ENCODE peak calls at places on chromosomes 1 and 21, in eight cellular contexts. L is ELF-1; I is activated CD8-positive, alpha-beta T cell treated with anti-CD3 and anti-CD28 coated beads for 36 hours; X is heart right ventricle; A is Daoy; J is T-helper 17 cell; W is neural crest cell; K is H54. P is an unnamed sample.

GRCh38 chr1:81834921-81835698 is 34.4 kb downstream of the ADGRL2 start:
- DNase-seq in X (peak), L (no peak), A (peak), W (no peak), K (no peak), J (no peak), I (no peak), P (no peak)

GRCh38 chr1:17744666-17745563 is 10.2 kb upstream of the ACTL8 start:
- DNase-seq in A (no peak), I (no peak), L (no peak), K (no peak), X (no peak), W (no peak), J (no peak), P (no peak)

GRCh38 chr21:35849131-35849530 is 211.2 kb downstream of the SETD4 start:
- DNase-seq in I (no peak), L (no peak), K (no peak), J (no peak), X (peak), A (no peak), W (no peak), P (no peak)

GRCh38 chr21:43345746-43346409 is 81.1 kb downstream of the SIK1 start:
- DNase-seq in X (no peak), I (peak), K (peak), A (peak), L (no peak), J (no peak), W (no peak), P (peak)

GRCh38 chr1:25743164-25744139 is 56.5 kb upstream of the SELENON start:
- DNase-seq in I (no peak), X (peak), W (no peak), K (no peak), A (peak), L (no peak), J (no peak), P (no peak)

GRCh38 chr1:40929145-40929544 is 50.4 kb upstream of the CTPS1 start:
- DNase-seq in X (no peak), A (no peak), I (no peak), W (no peak), K (no peak), J (no peak), L (no peak), P (no peak)

GRCh38 chr1:57489342-57490036 is 65.6 kb upstream of the DAB1 start:
- DNase-seq in I (no peak), J (no peak), W (no peak), X (no peak), L (no peak), K (peak), A (peak), P (no peak)

GRCh38 chr1:9680828-9681227 is 29.3 kb downstream of the PIK3CD start:
- DNase-seq in X (no peak), K (no peak), I (no peak), A (no peak), L (no peak), W (no peak), J (no peak), P (no peak)

GRCh38 chr1:14778882-14779594 is 180.6 kb downstream of the KAZN start:
- DNase-seq in L (peak), I (peak), A (peak), K (peak), X (peak), W (peak), J (no peak), P (no peak)

GRCh38 chr1:96683931-96684330 is 37.7 kb upstream of the PTBP2 start:
- DNase-seq in W (no peak), X (no peak), L (no peak), I (no peak), J (no peak), K (no peak), A (no peak), P (no peak)

GRCh38 chr1:204435246-204435885 is 23.7 kb upstream of the PPP1R15B start:
- DNase-seq in J (no peak), W (no peak), L (no peak), K (no peak), X (no peak), A (no peak), I (no peak), P (no peak)

GRCh38 chr1:29628190-29628589 is 391.9 kb downstream of the PTPRU start:
- DNase-seq in J (no peak), K (no peak), I (no peak), X (no peak), A (no peak), W (no peak), L (no peak), P (no peak)

GRCh38 chr1:166136699-166137401 is 30.0 kb downstream of the FAM78B start:
- DNase-seq in A (no peak), W (no peak), L (no peak), I (no peak), J (no peak), X (no peak), K (no peak), P (no peak)

GRCh38 chr1:227032396-227032795 is 92.3 kb downstream of the COQ8A start:
- DNase-seq in X (no peak), L (peak), W (no peak), J (no peak), I (no peak), A (no peak), K (no peak), P (no peak)

GRCh38 chr1:166915941-166916340 is 39.9 kb upstream of the TADA1 start:
- DNase-seq in J (no peak), L (no peak), W (no peak), I (no peak), X (no peak), A (peak), K (peak), P (no peak)

GRCh38 chr1:27575861-27576331 is 28.0 kb downstream of the AHDC1 start:
- DNase-seq in A (peak), X (peak), J (no peak), W (no peak), L (peak), I (no peak), K (no peak), P (no peak)

GRCh38 chr1:44812822-44813543 is 4.7 kb downstream of the BTBD19 start:
- DNase-seq in I (peak), A (no peak), L (peak), X (no peak), W (no peak), K (no peak), J (no peak), P (peak)

GRCh38 chr1:111193712-111194480 is 6.5 kb downstream of the DENND2D start:
- DNase-seq in K (no peak), J (no peak), X (no peak), I (no peak), A (no peak), L (no peak), W (no peak), P (no peak)

P was measured in CD14-positive monocyte.